ENCODE peak calls at places on chromosomes 16 and 17, in eight cellular contexts. One of them, this sample, is unnamed.

GRCh38 chr16:11972128-11972527 is 4.4 kb upstream of the SNX29 start:
- DNase-seq in IMR-90: no peak
- DNase-seq in sigmoid colon: no peak
- DNase-seq in CD8-positive, alpha-beta T cell: no peak
- DNase-seq in endodermal cell: peak
- DNase-seq in H1: no peak
- DNase-seq in tibial nerve: no peak
- DNase-seq in Peyer's patch: no peak
- DNase-seq in this sample: no peak

GRCh38 chr16:19864566-19864965 is 20.1 kb downstream of the GPRC5B start:
- DNase-seq in CD8-positive, alpha-beta T cell: no peak
- DNase-seq in Peyer's patch: no peak
- DNase-seq in IMR-90: no peak
- DNase-seq in sigmoid colon: peak
- DNase-seq in endodermal cell: no peak
- DNase-seq in H1: no peak
- DNase-seq in tibial nerve: no peak
- DNase-seq in this sample: no peak

GRCh38 chr17:5672815-5673430 is 88.6 kb upstream of the NLRP1 start:
- DNase-seq in CD8-positive, alpha-beta T cell: no peak
- DNase-seq in sigmoid colon: no peak
- DNase-seq in tibial nerve: no peak
- DNase-seq in H1: no peak
- DNase-seq in IMR-90: no peak
- DNase-seq in endodermal cell: peak
- DNase-seq in Peyer's patch: no peak
- DNase-seq in this sample: no peak

GRCh38 chr16:78297066-78297666 is 197.7 kb downstream of the WWOX start:
- DNase-seq in endodermal cell: no peak
- DNase-seq in sigmoid colon: no peak
- DNase-seq in tibial nerve: no peak
- DNase-seq in CD8-positive, alpha-beta T cell: no peak
- DNase-seq in H1: no peak
- DNase-seq in Peyer's patch: no peak
- DNase-seq in IMR-90: no peak
- DNase-seq in this sample: no peak

GRCh38 chr17:73841431-73842060 is 197.3 kb upstream of the SDK2 start:
- DNase-seq in Peyer's patch: no peak
- DNase-seq in H1: no peak
- DNase-seq in CD8-positive, alpha-beta T cell: no peak
- DNase-seq in tibial nerve: no peak
- DNase-seq in endodermal cell: peak
- DNase-seq in IMR-90: no peak
- DNase-seq in sigmoid colon: no peak
- DNase-seq in this sample: no peak

GRCh38 chr16:65698943-65699342 is 577.1 kb upstream of the CDH11 start:
- DNase-seq in tibial nerve: no peak
- DNase-seq in CD8-positive, alpha-beta T cell: no peak
- DNase-seq in H1: no peak
- DNase-seq in sigmoid colon: no peak
- DNase-seq in endodermal cell: no peak
- DNase-seq in Peyer's patch: no peak
- DNase-seq in IMR-90: no peak
- DNase-seq in this sample: peak

GRCh38 chr16:88070341-88070740 is 119.1 kb downstream of the BANP start:
- DNase-seq in H1: no peak
- DNase-seq in CD8-positive, alpha-beta T cell: no peak
- DNase-seq in IMR-90: no peak
- DNase-seq in sigmoid colon: peak
- DNase-seq in Peyer's patch: no peak
- DNase-seq in tibial nerve: no peak
- DNase-seq in endodermal cell: no peak
- DNase-seq in this sample: no peak

GRCh38 chr17:76569607-76570279 is 15.9 kb downstream of the ST6GALNAC2 start:
- DNase-seq in endodermal cell: peak
- DNase-seq in sigmoid colon: peak
- DNase-seq in Peyer's patch: no peak
- DNase-seq in tibial nerve: peak
- DNase-seq in CD8-positive, alpha-beta T cell: no peak
- DNase-seq in H1: no peak
- DNase-seq in IMR-90: no peak
- DNase-seq in this sample: no peak

GRCh38 chr16:63346000-63346399 is 1309.8 kb upstream of the CDH8 start:
- DNase-seq in endodermal cell: no peak
- DNase-seq in CD8-positive, alpha-beta T cell: no peak
- DNase-seq in Peyer's patch: no peak
- DNase-seq in H1: no peak
- DNase-seq in sigmoid colon: no peak
- DNase-seq in IMR-90: no peak
- DNase-seq in tibial nerve: no peak
- DNase-seq in this sample: no peak

GRCh38 chr17:76843703-76844484 is 24.3 kb upstream of the MGAT5B start:
- DNase-seq in tibial nerve: no peak
- DNase-seq in CD8-positive, alpha-beta T cell: no peak
- DNase-seq in H1: no peak
- DNase-seq in sigmoid colon: no peak
- DNase-seq in endodermal cell: no peak
- DNase-seq in IMR-90: no peak
- DNase-seq in Peyer's patch: no peak
- DNase-seq in this sample: no peak

GRCh38 chr17:3904486-3904885 is 11.6 kb upstream of the CAMKK1 start:
- DNase-seq in tibial nerve: no peak
- DNase-seq in IMR-90: no peak
- DNase-seq in sigmoid colon: no peak
- DNase-seq in CD8-positive, alpha-beta T cell: no peak
- DNase-seq in endodermal cell: peak
- DNase-seq in Peyer's patch: peak
- DNase-seq in H1: no peak
- DNase-seq in this sample: no peak

GRCh38 chr17:32266389-32267269 is 997 bp downstream of the RHBDL3 start:
- DNase-seq in CD8-positive, alpha-beta T cell: peak
- DNase-seq in sigmoid colon: no peak
- DNase-seq in endodermal cell: peak
- DNase-seq in H1: no peak
- DNase-seq in Peyer's patch: no peak
- DNase-seq in tibial nerve: no peak
- DNase-seq in IMR-90: no peak
- DNase-seq in this sample: no peak

GRCh38 chr16:46620265-46621005 is 744 bp downstream of the SHCBP1 start:
- DNase-seq in CD8-positive, alpha-beta T cell: no peak
- DNase-seq in sigmoid colon: no peak
- DNase-seq in tibial nerve: no peak
- DNase-seq in endodermal cell: no peak
- DNase-seq in IMR-90: no peak
- DNase-seq in Peyer's patch: no peak
- DNase-seq in H1: no peak
- DNase-seq in this sample: no peak

GRCh38 chr17:56616239-56616638 is 22.7 kb downstream of the NOG start:
- DNase-seq in Peyer's patch: no peak
- DNase-seq in sigmoid colon: no peak
- DNase-seq in endodermal cell: no peak
- DNase-seq in H1: no peak
- DNase-seq in IMR-90: no peak
- DNase-seq in CD8-positive, alpha-beta T cell: no peak
- DNase-seq in tibial nerve: no peak
- DNase-seq in this sample: no peak

GRCh38 chr16:71843517-71844031 is 2.2 kb upstream of the ATXN1L start:
- DNase-seq in H1: no peak
- DNase-seq in sigmoid colon: no peak
- DNase-seq in Peyer's patch: no peak
- DNase-seq in CD8-positive, alpha-beta T cell: no peak
- DNase-seq in tibial nerve: no peak
- DNase-seq in endodermal cell: no peak
- DNase-seq in IMR-90: no peak
- DNase-seq in this sample: no peak

GRCh38 chr17:71023631-71024030 is 854.3 kb downstream of the KCNJ2 start:
- DNase-seq in Peyer's patch: no peak
- DNase-seq in sigmoid colon: no peak
- DNase-seq in endodermal cell: no peak
- DNase-seq in tibial nerve: no peak
- DNase-seq in CD8-positive, alpha-beta T cell: no peak
- DNase-seq in H1: no peak
- DNase-seq in IMR-90: no peak
- DNase-seq in this sample: peak

GRCh38 chr17:76700290-76700626 is 10.5 kb downstream of the MXRA7 start:
- DNase-seq in tibial nerve: no peak
- DNase-seq in H1: no peak
- DNase-seq in CD8-positive, alpha-beta T cell: no peak
- DNase-seq in IMR-90: no peak
- DNase-seq in sigmoid colon: no peak
- DNase-seq in endodermal cell: no peak
- DNase-seq in Peyer's patch: no peak
- DNase-seq in this sample: no peak

GRCh38 chr17:16872351-16872751 is 99.6 kb downstream of the TNFRSF13B start:
- DNase-seq in endodermal cell: peak
- DNase-seq in Peyer's patch: no peak
- DNase-seq in sigmoid colon: no peak
- DNase-seq in H1: no peak
- DNase-seq in IMR-90: no peak
- DNase-seq in tibial nerve: no peak
- DNase-seq in CD8-positive, alpha-beta T cell: no peak
- DNase-seq in this sample: peak

GRCh38 chr16:81889896-81890634 is 111.0 kb downstream of the PLCG2 start:
- DNase-seq in sigmoid colon: no peak
- DNase-seq in endodermal cell: peak
- DNase-seq in Peyer's patch: peak
- DNase-seq in H1: peak
- DNase-seq in tibial nerve: peak
- DNase-seq in CD8-positive, alpha-beta T cell: peak
- DNase-seq in IMR-90: peak
- DNase-seq in this sample: peak

GRCh38 chr16:69131167-69131748 is 1.1 kb downstream of the CHTF8 start:
- DNase-seq in Peyer's patch: peak
- DNase-seq in H1: no peak
- DNase-seq in sigmoid colon: no peak
- DNase-seq in IMR-90: peak
- DNase-seq in tibial nerve: no peak
- DNase-seq in CD8-positive, alpha-beta T cell: no peak
- DNase-seq in endodermal cell: peak
- DNase-seq in this sample: no peak

GRCh38 chr16:57260294-57260929 is 15.4 kb downstream of the ARL2BP start:
- DNase-seq in endodermal cell: peak
- DNase-seq in CD8-positive, alpha-beta T cell: peak
- DNase-seq in H1: peak
- DNase-seq in sigmoid colon: peak
- DNase-seq in IMR-90: peak
- DNase-seq in tibial nerve: no peak
- DNase-seq in Peyer's patch: no peak
- DNase-seq in this sample: peak

GRCh38 chr16:31718998-31719397 is 154.6 kb upstream of the ZNF267 start:
- DNase-seq in H1: no peak
- DNase-seq in Peyer's patch: no peak
- DNase-seq in CD8-positive, alpha-beta T cell: no peak
- DNase-seq in sigmoid colon: no peak
- DNase-seq in IMR-90: no peak
- DNase-seq in endodermal cell: no peak
- DNase-seq in tibial nerve: no peak
- DNase-seq in this sample: no peak
- TF ChIP-seq CTCF in H1: no peak
- TF ChIP-seq CTCF in Peyer's patch: no peak
- TF ChIP-seq CTCF in CD8-positive, alpha-beta T cell: no peak
- TF ChIP-seq CTCF in sigmoid colon: no peak
- TF ChIP-seq CTCF in IMR-90: no peak
- TF ChIP-seq CTCF in endodermal cell: no peak
- TF ChIP-seq CTCF in tibial nerve: no peak
- TF ChIP-seq CTCF in this sample: no peak

GRCh38 chr17:78924481-78925151 is 571 bp downstream of the TIMP2 start:
- DNase-seq in IMR-90: no peak
- DNase-seq in tibial nerve: no peak
- DNase-seq in Peyer's patch: no peak
- DNase-seq in sigmoid colon: no peak
- DNase-seq in CD8-positive, alpha-beta T cell: no peak
- DNase-seq in endodermal cell: peak
- DNase-seq in H1: no peak
- DNase-seq in this sample: peak

GRCh38 chr17:78923660-78924453 is 1.3 kb downstream of the TIMP2 start:
- DNase-seq in CD8-positive, alpha-beta T cell: peak
- DNase-seq in sigmoid colon: peak
- DNase-seq in IMR-90: no peak
- DNase-seq in Peyer's patch: peak
- DNase-seq in endodermal cell: peak
- DNase-seq in tibial nerve: peak
- DNase-seq in H1: no peak
- DNase-seq in this sample: no peak

GRCh38 chr17:78922876-78923498 is 2.2 kb downstream of the TIMP2 start:
- DNase-seq in tibial nerve: no peak
- DNase-seq in CD8-positive, alpha-beta T cell: no peak
- DNase-seq in IMR-90: no peak
- DNase-seq in endodermal cell: no peak
- DNase-seq in Peyer's patch: no peak
- DNase-seq in sigmoid colon: no peak
- DNase-seq in H1: no peak
- DNase-seq in this sample: no peak

GRCh38 chr17:78925662-78926555 is 722 bp upstream of the TIMP2 start:
- DNase-seq in tibial nerve: peak
- DNase-seq in endodermal cell: peak
- DNase-seq in sigmoid colon: peak
- DNase-seq in IMR-90: peak
- DNase-seq in Peyer's patch: peak
- DNase-seq in CD8-positive, alpha-beta T cell: no peak
- DNase-seq in H1: no peak
- DNase-seq in this sample: peak

GRCh38 chr17:78925234-78925633 is at the start of gene TIMP2:
- DNase-seq in H1: peak
- DNase-seq in CD8-positive, alpha-beta T cell: peak
- DNase-seq in tibial nerve: peak
- DNase-seq in sigmoid colon: peak
- DNase-seq in IMR-90: peak
- DNase-seq in endodermal cell: peak
- DNase-seq in Peyer's patch: peak
- DNase-seq in this sample: peak
- H3K4me3 ChIP-seq in H1: peak
- H3K4me3 ChIP-seq in CD8-positive, alpha-beta T cell: peak
- H3K4me3 ChIP-seq in tibial nerve: peak
- H3K4me3 ChIP-seq in sigmoid colon: peak
- H3K4me3 ChIP-seq in IMR-90: peak
- H3K4me3 ChIP-seq in endodermal cell: peak
- H3K4me3 ChIP-seq in Peyer's patch: peak
- H3K4me3 ChIP-seq in this sample: peak

DNA sequence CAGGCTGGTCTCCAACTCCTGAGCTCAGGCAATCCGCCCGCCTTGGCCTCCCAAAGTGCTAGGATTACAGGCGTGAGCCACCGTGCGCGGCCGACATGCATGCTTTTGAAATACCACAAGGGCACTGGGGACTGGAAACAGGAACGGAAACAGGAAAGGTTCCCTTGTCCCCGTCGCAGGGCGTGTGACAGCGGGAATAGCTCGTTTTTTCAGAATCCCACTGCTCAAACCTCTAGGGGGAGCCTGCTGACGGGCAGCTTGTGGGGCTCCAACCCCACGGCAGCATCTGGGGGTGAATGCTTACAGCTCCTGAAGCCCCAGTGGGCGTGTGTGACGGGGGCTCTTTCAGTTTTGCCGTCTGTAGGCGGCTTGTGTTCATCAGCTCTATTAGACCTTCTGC is 18.8 kb upstream of the ASGR2 start:
- DNase-seq in H1: no peak
- DNase-seq in endodermal cell: peak
- DNase-seq in CD8-positive, alpha-beta T cell: peak
- DNase-seq in tibial nerve: no peak
- DNase-seq in IMR-90: no peak
- DNase-seq in sigmoid colon: no peak
- DNase-seq in Peyer's patch: peak
- DNase-seq in this sample: no peak
- TF ChIP-seq CTCF in H1: peak
- TF ChIP-seq CTCF in endodermal cell: peak
- TF ChIP-seq CTCF in CD8-positive, alpha-beta T cell: peak
- TF ChIP-seq CTCF in tibial nerve: peak
- TF ChIP-seq CTCF in IMR-90: peak
- TF ChIP-seq CTCF in sigmoid colon: no peak
- TF ChIP-seq CTCF in Peyer's patch: peak
- TF ChIP-seq CTCF in this sample: peak

GRCh38 chr17:44071772-44072171 is 1.2 kb downstream of the G6PC3 start:
- DNase-seq in Peyer's patch: no peak
- DNase-seq in tibial nerve: no peak
- DNase-seq in IMR-90: peak
- DNase-seq in endodermal cell: peak
- DNase-seq in sigmoid colon: no peak
- DNase-seq in H1: no peak
- DNase-seq in CD8-positive, alpha-beta T cell: no peak
- DNase-seq in this sample: no peak
- H3K4me3 ChIP-seq in Peyer's patch: peak
- H3K4me3 ChIP-seq in tibial nerve: peak
- H3K4me3 ChIP-seq in IMR-90: peak
- H3K4me3 ChIP-seq in endodermal cell: peak
- H3K4me3 ChIP-seq in sigmoid colon: peak
- H3K4me3 ChIP-seq in H1: peak
- H3K4me3 ChIP-seq in CD8-positive, alpha-beta T cell: peak
- H3K4me3 ChIP-seq in this sample: peak